ENCODE peak calls at places on chromosomes 16 and 17, in five cellular contexts. G is caudate nucleus; S is left lung; B is effector memory CD4-positive, alpha-beta T cell; U is activated effector memory CD4-positive, alpha-beta T cell treated with Interleukin-2 at 50 U/mL for 16 hours. J is an unnamed sample.

GRCh38 chr17:1143573-1143972 is 36.2 kb downstream of the ABR start:
- DNase-seq in G (no peak), S (no peak), B (no peak), U (no peak), J (no peak)

GRCh38 chr17:68057531-68057952 is 22.0 kb downstream of the KPNA2 start:
- DNase-seq in G (no peak), S (no peak), B (no peak), U (peak), J (no peak)

GRCh38 chr17:76840443-76840767 is 27.8 kb upstream of the MGAT5B start:
- DNase-seq in G (no peak), S (no peak), B (no peak), U (no peak), J (no peak)

GRCh38 chr17:14833201-14833773 is 431.8 kb downstream of the PMP22 start:
- DNase-seq in G (no peak), S (no peak), B (no peak), U (no peak), J (no peak)

GRCh38 chr17:42312285-42313130 is 24.2 kb downstream of the STAT5A start:
- DNase-seq in G (peak), S (peak), B (peak), U (peak), J (peak)

GRCh38 chr16:11251525-11252481 is 4.2 kb downstream of the SOCS1 start:
- DNase-seq in G (no peak), S (no peak), B (peak), U (peak), J (no peak)

GRCh38 chr17:74361613-74362391 is at the start of gene BTBD17:
- DNase-seq in G (no peak), S (no peak), B (no peak), U (peak), J (peak)

GRCh38 chr17:81719410-81720266 is 7.6 kb downstream of the SLC25A10 start:
- DNase-seq in G (no peak), S (no peak), B (no peak), U (no peak), J (no peak)

GRCh38 chr16:57283956-57284205 is 591 bp downstream of the PLLP start:
- DNase-seq in G (no peak), S (no peak), B (no peak), U (no peak), J (no peak)

GRCh38 chr16:56793504-56793903 is 63.6 kb downstream of the NUP93 start:
- DNase-seq in G (no peak), S (no peak), B (no peak), U (no peak), J (no peak)

GRCh38 chr16:84585886-84586285 is 32.0 kb downstream of the COTL1 start:
- DNase-seq in G (peak), S (no peak), B (no peak), U (no peak), J (peak)

GRCh38 chr16:57802635-57803412 is 533 bp upstream of the KIFC3 start:
- DNase-seq in G (peak), S (peak), B (no peak), U (no peak), J (peak)

GRCh38 chr16:35753559-35754390 is 2294.4 kb downstream of the TP53TG3F start:
- DNase-seq in G (no peak), S (peak), B (no peak), U (no peak), J (no peak)

GRCh38 chr16:4218202-4218601 is 23.7 kb downstream of the SRL start:
- DNase-seq in G (no peak), S (no peak), B (no peak), U (no peak), J (no peak)

GRCh38 chr16:27994686-27995085 is 68.8 kb downstream of the GSG1L start:
- DNase-seq in G (no peak), S (no peak), B (no peak), U (no peak), J (no peak)

GRCh38 chr17:77317091-77317519 is 176.3 kb downstream of the SEC14L1 start:
- DNase-seq in G (no peak), S (peak), B (no peak), U (no peak), J (no peak)

GRCh38 chr16:86375370-86375769 is 135.0 kb upstream of the FOXF1 start:
- DNase-seq in G (no peak), S (no peak), B (no peak), U (no peak), J (no peak)

GRCh38 chr16:4216631-4217030 is 25.2 kb downstream of the SRL start:
- DNase-seq in G (no peak), S (peak), B (no peak), U (no peak), J (no peak)

GRCh38 chr17:48215583-48216139 is 108.1 kb downstream of the SNX11 start:
- DNase-seq in G (no peak), S (no peak), B (no peak), U (no peak), J (no peak)

GRCh38 chr16:77738706-77739105 is 16.4 kb downstream of the NUDT7 start:
- DNase-seq in G (no peak), S (no peak), B (no peak), U (no peak), J (no peak)

GRCh38 chr16:85924675-85925074 is 25.7 kb downstream of the IRF8 start:
- DNase-seq in G (peak), S (no peak), B (no peak), U (no peak), J (no peak)

GRCh38 chr16:66984902-66985311 is 3.5 kb upstream of the CES4A start:
- DNase-seq in G (no peak), S (no peak), B (no peak), U (peak), J (no peak)

GRCh38 chr17:79932446-79932845 is 93.2 kb upstream of the CBX4 start:
- DNase-seq in G (no peak), S (no peak), B (no peak), U (no peak), J (no peak)

GRCh38 chr16:85172465-85173071 is 60.3 kb upstream of the CIBAR2 start:
- DNase-seq in G (no peak), S (peak), B (no peak), U (no peak), J (peak)

GRCh38 chr16:728890-729744 is 2.2 kb downstream of the HAGHL start:
- DNase-seq in G (peak), S (no peak), B (no peak), U (no peak), J (no peak)

GRCh38 chr16:74492976-74493375 is 71.7 kb upstream of the CLEC18B start:
- DNase-seq in G (no peak), S (no peak), B (no peak), U (no peak), J (no peak)

GRCh38 chr16:58588406-58588805 is 41.2 kb downstream of the CNOT1 start:
- DNase-seq in G (no peak), S (no peak), B (no peak), U (no peak), J (no peak)

GRCh38 chr17:6163632-6164319 is 93.6 kb downstream of the WSCD1 start:
- DNase-seq in G (no peak), S (no peak), B (no peak), U (no peak), J (no peak)

GRCh38 chr16:70804153-70804728 is 3.3 kb upstream of the VAC14 start:
- DNase-seq in G (no peak), S (no peak), B (no peak), U (no peak), J (no peak)

GRCh38 chr16:75074415-75074793 is 42.2 kb downstream of the LDHD start:
- DNase-seq in G (no peak), S (no peak), B (no peak), U (no peak), J (no peak)

GRCh38 chr16:81696136-81696958 is 82.7 kb upstream of the PLCG2 start:
- DNase-seq in G (no peak), S (peak), B (no peak), U (no peak), J (no peak)

GRCh38 chr16:85018529-85019236 is 7.3 kb upstream of the ZDHHC7 start:
- DNase-seq in G (no peak), S (no peak), B (no peak), U (no peak), J (no peak)

J was measured in C1 segment of cervical spinal cord.